ENCODE peak calls at places on chromosomes 16 and 17, in four cellular contexts. V, S, E and A are unnamed samples.

GRCh38 chr17:7309628-7310027 is 2.2 kb downstream of the EIF5A start:
- DNase-seq in V (no peak), E (no peak), S (no peak), A (no peak)

GRCh38 chr17:56297142-56297541 is 143.9 kb downstream of the ANKFN1 start:
- DNase-seq in V (no peak), S (no peak), E (peak), A (no peak)

GRCh38 chr16:54546481-54546880 is 259.9 kb upstream of the IRX3 start:
- DNase-seq in S (no peak), E (no peak), V (no peak), A (no peak)

GRCh38 chr16:53666816-53667415 is 36.7 kb downstream of the RPGRIP1L start:
- DNase-seq in E (no peak), V (no peak), S (no peak), A (no peak)

GRCh38 chr17:17564323-17564722 is 27.2 kb downstream of the PEMT start:
- DNase-seq in V (no peak), S (no peak), E (no peak), A (no peak)

GRCh38 chr17:65389956-65390355 is 171.5 kb downstream of the AXIN2 start:
- DNase-seq in E (no peak), V (peak), S (no peak), A (no peak)

GRCh38 chr16:28304214-28304613 is 11.9 kb downstream of the SBK1 start:
- DNase-seq in E (peak), S (peak), V (no peak), A (no peak)

GRCh38 chr17:41538565-41538991 is 10.5 kb upstream of the KRT19 start:
- DNase-seq in E (no peak), S (no peak), V (no peak), A (no peak)

GRCh38 chr17:12548558-12548957 is 117.1 kb upstream of the MYOCD start:
- DNase-seq in E (no peak), S (no peak), V (no peak), A (no peak)

GRCh38 chr17:13883659-13884058 is 185.6 kb upstream of the COX10 start:
- DNase-seq in S (no peak), E (no peak), V (no peak), A (no peak)

GRCh38 chr17:67044940-67045339 is 586 bp downstream of the CACNG1 start:
- DNase-seq in E (no peak), S (no peak), V (no peak), A (no peak)

GRCh38 chr17:79372470-79373238 is 238.2 kb downstream of the RBFOX3 start:
- DNase-seq in E (no peak), V (no peak), S (no peak), A (no peak)

GRCh38 chr17:74117999-74118421 is 85.5 kb upstream of the RPL38 start:
- DNase-seq in V (no peak), S (no peak), E (no peak), A (no peak)

GRCh38 chr17:19361975-19362292 is 589 bp downstream of the B9D1 start:
- DNase-seq in S (no peak), E (no peak), V (no peak), A (no peak)

GRCh38 chr17:46110219-46110618 is 83.0 kb downstream of the KANSL1 start:
- DNase-seq in E (no peak), V (no peak), S (no peak), A (no peak)

GRCh38 chr17:34269969-34270368 is at the start of gene CCL7:
- DNase-seq in E (peak), V (no peak), S (no peak), A (no peak)

GRCh38 chr17:34485999-34486398 is 93.4 kb upstream of the TMEM132E start:
- DNase-seq in E (no peak), S (no peak), V (no peak), A (no peak)

GRCh38 chr16:4426021-4426684 is 485 bp downstream of the DNAJA3 start:
- DNase-seq in S (peak), V (no peak), E (peak), A (no peak)

GRCh38 chr17:50425682-50426471 is at the start of gene ACSF2:
- DNase-seq in E (peak), S (peak), V (peak), A (no peak)

GRCh38 chr17:52170963-52171572 is 12.6 kb upstream of the CA10 start:
- DNase-seq in E (no peak), S (peak), V (no peak), A (no peak)

GRCh38 chr17:2383628-2384167 is 17.2 kb downstream of the MNT start:
- DNase-seq in E (no peak), S (no peak), V (no peak), A (no peak)

GRCh38 chr17:45225051-45225700 is 3.5 kb downstream of the FMNL1 start:
- DNase-seq in S (no peak), V (peak), E (no peak), A (no peak)

GRCh38 chr16:52193441-52193840 is 353.5 kb downstream of the TOX3 start:
- DNase-seq in E (no peak), S (no peak), V (no peak), A (no peak)

GRCh38 chr17:43406676-43407645 is 8.2 kb downstream of the ARL4D start:
- DNase-seq in E (no peak), V (no peak), S (no peak), A (no peak)

GRCh38 chr17:61997649-61998048 is 67.4 kb downstream of the MED13 start:
- DNase-seq in E (peak), S (no peak), V (no peak), A (no peak)

GRCh38 chr16:70476272-70477020 is 22.1 kb downstream of the FCSK start:
- DNase-seq in S (no peak), V (peak), E (peak), A (peak)

GRCh38 chr16:56356276-56357241 is 68.8 kb downstream of the AMFR start:
- DNase-seq in S (peak), V (peak), E (peak), A (peak)

GRCh38 chr16:31715915-31716314 is 157.7 kb upstream of the ZNF267 start:
- DNase-seq in V (no peak), E (no peak), S (no peak), A (no peak)

GRCh38 chr17:42133461-42134041 is 10.9 kb downstream of the HSPB9 start:
- DNase-seq in E (no peak), V (no peak), S (no peak), A (no peak)